ENCODE peak calls at places on chromosome 9, in five cellular contexts. P is SK-N-SH, H is hypothalamus, O is cardiac muscle cell, S is HT1080. X is an unnamed sample.

GRCh38 chr9:134066546-134066922 is 1.3 kb downstream of the BRD3 start:
- DNase-seq in H (no peak), O (peak), S (no peak), P (peak), X (peak)

GRCh38 chr9:6632516-6633328 is 12.8 kb downstream of the GLDC start:
- DNase-seq in P (no peak), O (no peak), S (no peak), H (no peak), X (no peak)

GRCh38 chr9:112110773-112111106 is 64.4 kb downstream of the SUSD1 start:
- DNase-seq in H (no peak), P (no peak), S (no peak), O (no peak), X (no peak)

GRCh38 chr9:27470291-27470805 is 53.7 kb upstream of the IFNK start:
- DNase-seq in P (no peak), S (no peak), O (no peak), H (no peak), X (no peak)

GRCh38 chr9:34986541-34987047 is 3.0 kb upstream of the DNAJB5 start:
- DNase-seq in S (peak), O (no peak), P (peak), H (peak), X (peak)

GRCh38 chr9:95508242-95508967 is 8.4 kb downstream of the PTCH1 start:
- DNase-seq in O (no peak), S (no peak), H (no peak), P (peak), X (peak)

GRCh38 chr9:128625391-128626145 is 31.1 kb downstream of the DYNC2I2 start:
- DNase-seq in P (peak), S (no peak), O (no peak), H (no peak), X (no peak)

GRCh38 chr9:16450578-16450977 is 419.9 kb downstream of the BNC2 start:
- DNase-seq in H (no peak), O (no peak), S (no peak), P (no peak), X (no peak)

GRCh38 chr9:129568560-129569505 is 52.1 kb downstream of the C9orf50 start:
- DNase-seq in P (peak), S (no peak), H (peak), O (peak), X (peak)

GRCh38 chr9:92181296-92181695 is 66.1 kb upstream of the SPTLC1 start:
- DNase-seq in O (no peak), S (no peak), H (no peak), P (no peak), X (peak)

GRCh38 chr9:16236326-16236725 is 634.1 kb downstream of the BNC2 start:
- DNase-seq in H (no peak), O (no peak), P (no peak), S (no peak), X (no peak)

GRCh38 chr9:87713278-87713989 is 12.5 kb upstream of the CTSL start:
- DNase-seq in H (peak), S (peak), P (no peak), O (no peak), X (peak)

GRCh38 chr9:114011313-114011712 is 66.8 kb downstream of the AMBP start:
- DNase-seq in S (no peak), P (no peak), O (no peak), H (no peak), X (no peak)

GRCh38 chr9:129242971-129243561 is 65.0 kb upstream of the IER5L start:
- DNase-seq in S (no peak), O (no peak), P (no peak), H (no peak), X (no peak)

GRCh38 chr9:5436441-5436840 is 1.3 kb downstream of the PLGRKT start:
- DNase-seq in O (no peak), H (no peak), P (no peak), S (no peak), X (no peak)

GRCh38 chr9:93911871-93912554 is 43.1 kb downstream of the BARX1 start:
- DNase-seq in H (no peak), P (no peak), S (no peak), O (peak), X (no peak)

GRCh38 chr9:115220339-115221009 is 102.5 kb upstream of the TNC start:
- DNase-seq in H (no peak), P (no peak), O (no peak), S (no peak), X (no peak)

GRCh38 chr9:112831281-112831851 is 59.3 kb downstream of the SLC46A2 start:
- DNase-seq in S (no peak), P (no peak), O (no peak), H (no peak), X (peak)

GRCh38 chr9:17204611-17205165 is 69.8 kb downstream of the CNTLN start:
- DNase-seq in H (no peak), P (no peak), S (no peak), O (peak), X (no peak)

GRCh38 chr9:73981405-73981804 is 515.7 kb upstream of the RORB start:
- DNase-seq in P (no peak), S (no peak), H (no peak), O (no peak), X (no peak)

GRCh38 chr9:113875917-113876805 is at the start of gene ZNF618:
- DNase-seq in S (no peak), P (peak), H (peak), O (peak), X (peak)